ENCODE peak calls at places on chromosomes 13 and 19, in four cellular contexts. P, O, F and V are unnamed samples.

GRCh38 chr13:36282818-36283432 is 14.7 kb downstream of the CCDC169 start:
- DNase-seq in O (no peak), F (peak; percentile 72), P (no peak), V (no peak)

GRCh38 chr13:105598551-105598950 is 936.9 kb downstream of the EFNB2 start:
- DNase-seq in P (no peak), O (no peak), F (no peak), V (no peak)

GRCh38 chr13:92158335-92158734 is 759.9 kb downstream of the GPC5 start:
- DNase-seq in P (no peak), F (no peak), O (no peak), V (no peak)

GRCh38 chr13:26459276-26460131 is 98.0 kb upstream of the WASF3 start:
- DNase-seq in O (no peak), F (no peak), P (no peak), V (no peak)

GRCh38 chr13:80367473-80367872 is 26.5 kb upstream of the SPRY2 start:
- DNase-seq in O (no peak), P (no peak), F (no peak), V (no peak)

GRCh38 chr19:40502647-40503046 is 35.8 kb downstream of the SPTBN4 start:
- DNase-seq in O (no peak), F (peak; percentile 71), P (no peak), V (no peak)

GRCh38 chr19:54459282-54460229 is 4.0 kb downstream of the LENG9 start:
- DNase-seq in F (no peak), O (no peak), P (no peak), V (no peak)

GRCh38 chr13:99308481-99309087 is 1.4 kb upstream of the GPR183 start:
- DNase-seq in O (no peak), P (no peak), F (no peak), V (no peak)

GRCh38 chr13:74168263-74168675 is 34.1 kb upstream of the KLF12 start:
- DNase-seq in P (no peak), O (no peak), F (no peak), V (no peak)

GRCh38 chr13:37905736-37906135 is 36.2 kb upstream of the TRPC4 start:
- DNase-seq in P (no peak), O (no peak), F (no peak), V (no peak)

GRCh38 chr19:41462497-41462896 is 19.5 kb downstream of the ERICH4 start:
- DNase-seq in P (no peak), F (peak; percentile 59), O (no peak), V (no peak)

GRCh38 chr19:45770192-45771101 is 1.4 kb upstream of the SIX5 start:
- DNase-seq in P (peak; percentile 98), F (peak; percentile 99), O (peak; percentile 99), V (peak; percentile 93)
- TF ChIP-seq POLR2AphosphoS5 in P (peak; percentile 68), F (peak; percentile 91), O (peak; percentile 73), V (no peak)

GRCh38 chr19:56760842-56761241 is 79.7 kb downstream of the PEG3 start:
- DNase-seq in P (no peak), O (no peak), F (no peak), V (no peak)

GRCh38 chr19:56769650-56770049 is 70.9 kb downstream of the PEG3 start:
- DNase-seq in P (no peak), F (no peak), O (no peak), V (no peak)

GRCh38 chr19:56764296-56764695 is 76.2 kb downstream of the PEG3 start:
- DNase-seq in P (no peak), F (no peak), O (no peak), V (no peak)

GRCh38 chr19:56759531-56759930 is 81.0 kb downstream of the PEG3 start:
- DNase-seq in O (no peak), P (no peak), F (no peak), V (no peak)

GRCh38 chr19:56765107-56765506 is 75.4 kb downstream of the PEG3 start:
- DNase-seq in F (no peak), P (peak; percentile 75), O (no peak), V (no peak)
- TF ChIP-seq POLR2AphosphoS5 in F (no peak), P (peak; percentile 26), O (no peak), V (no peak)

DNA sequence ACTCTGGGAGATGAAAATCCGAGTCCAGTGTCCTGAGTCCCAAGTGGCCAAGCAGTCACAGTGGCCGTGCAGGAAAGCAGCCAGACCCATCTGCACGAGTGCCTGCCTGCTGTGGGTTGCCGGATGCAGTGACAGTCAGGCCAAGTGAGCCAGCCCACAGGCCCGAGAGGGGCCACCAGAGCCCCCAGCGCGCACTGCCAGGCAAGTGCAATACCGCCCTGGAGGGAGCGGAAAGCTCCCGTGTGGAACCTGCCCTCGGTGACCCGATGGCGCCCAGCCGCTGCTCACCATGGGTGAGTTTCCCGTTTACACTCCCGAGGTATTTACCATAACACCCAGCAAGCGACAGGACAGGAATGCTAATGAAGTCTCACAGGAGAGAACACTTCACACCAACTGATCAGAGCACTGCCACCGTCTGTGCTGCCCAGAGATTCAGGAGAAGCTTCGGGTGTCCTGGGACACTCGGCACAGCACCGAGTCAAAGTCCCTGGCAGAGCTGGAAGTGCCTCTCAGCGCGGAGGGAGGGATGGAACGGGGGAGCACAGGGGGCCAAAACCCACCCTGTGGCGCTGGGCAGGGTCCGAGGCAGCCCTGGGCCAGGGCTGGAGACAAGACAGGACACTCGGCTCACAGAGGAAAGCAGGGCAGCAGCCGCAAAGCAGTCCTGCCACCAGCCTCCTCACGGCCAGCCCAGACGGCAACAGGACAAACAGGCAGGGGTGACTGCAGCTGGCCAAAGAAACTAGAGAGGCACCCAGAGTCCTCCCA is 21.3 kb upstream of the TINCR start:
- DNase-seq in O (no peak), P (peak; percentile 64), F (no peak), V (no peak)
- TF ChIP-seq POLR2AphosphoS5 in O (no peak), P (no peak), F (no peak), V (no peak)

GRCh38 chr13:50910483-50910805 is 853 bp downstream of the RNASEH2B start:
- DNase-seq in O (no peak), P (no peak), F (peak; percentile 68), V (no peak)

GRCh38 chr13:50908371-50908770 is 1.2 kb upstream of the RNASEH2B start:
- DNase-seq in P (no peak), F (no peak), O (no peak), V (no peak)

GRCh38 chr13:50907781-50908180 is 1.8 kb upstream of the RNASEH2B start:
- DNase-seq in P (no peak), F (no peak), O (no peak), V (no peak)

GRCh38 chr13:50911051-50911690 is 1.6 kb downstream of the RNASEH2B start:
- DNase-seq in O (no peak), P (no peak), F (no peak), V (no peak)

DNA sequence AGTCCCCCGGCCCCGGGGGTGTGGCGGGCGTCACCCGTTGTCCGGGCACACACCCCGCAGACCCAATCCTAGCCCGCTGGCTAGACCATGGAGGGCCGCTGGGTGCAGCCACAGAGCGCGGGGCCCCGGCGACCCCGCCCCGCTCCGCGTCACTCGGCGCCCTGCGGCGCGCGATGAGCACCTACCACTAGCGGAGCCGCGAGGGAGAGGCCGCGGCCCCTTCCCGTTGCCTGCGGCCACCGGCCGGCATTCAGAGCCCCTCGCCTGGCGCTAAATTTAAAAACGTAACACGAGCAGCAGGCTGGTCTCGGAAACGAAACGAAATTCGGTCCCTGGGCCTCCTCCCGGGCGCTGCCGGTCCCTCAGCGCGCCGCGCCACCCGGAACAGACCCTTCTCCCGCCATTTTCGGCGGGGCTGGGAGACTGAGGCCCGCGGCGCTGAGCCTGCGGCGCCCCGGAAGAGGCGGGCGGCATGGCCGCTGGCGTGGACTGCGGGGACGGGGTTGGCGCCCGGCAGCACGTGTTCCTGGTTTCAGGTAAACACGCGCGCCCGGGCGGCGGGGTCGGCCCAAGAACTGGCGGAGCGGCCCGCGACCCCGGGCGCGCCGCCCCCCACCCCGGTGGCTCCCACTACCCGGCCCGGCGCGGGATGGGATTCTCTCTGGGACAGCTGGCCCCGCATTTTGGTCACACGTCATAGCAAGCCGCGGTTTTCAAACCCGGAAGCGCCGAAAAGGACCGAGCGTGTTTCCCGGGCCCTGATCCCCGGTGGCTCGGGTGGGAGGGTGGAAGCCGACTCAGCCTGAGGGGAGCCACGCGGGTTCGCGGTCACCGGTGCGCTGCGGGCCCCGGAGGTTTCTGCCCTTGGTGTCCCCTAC is at the start of gene RNASEH2B:
- DNase-seq in F (peak; percentile 85), P (peak; percentile 94), O (peak; percentile 82), V (peak; percentile 59)
- TF ChIP-seq POLR2AphosphoS5 in F (peak; percentile 21), P (peak; percentile 83), O (peak; percentile 49), V (peak; percentile 73)

GRCh38 chr13:45575146-45575829 is 40.3 kb downstream of the ERICH6B start:
- DNase-seq in F (no peak), P (no peak), O (no peak), V (no peak)
- TF ChIP-seq POLR2AphosphoS5 in F (no peak), P (no peak), O (no peak), V (no peak)

GRCh38 chr19:14512420-14512961 is 5.7 kb downstream of the DNAJB1 start:
- DNase-seq in F (no peak), P (no peak), O (no peak), V (no peak)

GRCh38 chr19:14515501-14516047 is 2.6 kb downstream of the DNAJB1 start:
- DNase-seq in O (no peak), P (no peak), F (no peak), V (no peak)

GRCh38 chr19:14516048-14516534 is 2.1 kb downstream of the DNAJB1 start:
- DNase-seq in O (no peak), P (no peak), F (peak; percentile 22), V (no peak)

GRCh38 chr19:14516746-14517438 is 1.3 kb downstream of the DNAJB1 start:
- DNase-seq in P (no peak), O (no peak), F (no peak), V (no peak)

DNA sequence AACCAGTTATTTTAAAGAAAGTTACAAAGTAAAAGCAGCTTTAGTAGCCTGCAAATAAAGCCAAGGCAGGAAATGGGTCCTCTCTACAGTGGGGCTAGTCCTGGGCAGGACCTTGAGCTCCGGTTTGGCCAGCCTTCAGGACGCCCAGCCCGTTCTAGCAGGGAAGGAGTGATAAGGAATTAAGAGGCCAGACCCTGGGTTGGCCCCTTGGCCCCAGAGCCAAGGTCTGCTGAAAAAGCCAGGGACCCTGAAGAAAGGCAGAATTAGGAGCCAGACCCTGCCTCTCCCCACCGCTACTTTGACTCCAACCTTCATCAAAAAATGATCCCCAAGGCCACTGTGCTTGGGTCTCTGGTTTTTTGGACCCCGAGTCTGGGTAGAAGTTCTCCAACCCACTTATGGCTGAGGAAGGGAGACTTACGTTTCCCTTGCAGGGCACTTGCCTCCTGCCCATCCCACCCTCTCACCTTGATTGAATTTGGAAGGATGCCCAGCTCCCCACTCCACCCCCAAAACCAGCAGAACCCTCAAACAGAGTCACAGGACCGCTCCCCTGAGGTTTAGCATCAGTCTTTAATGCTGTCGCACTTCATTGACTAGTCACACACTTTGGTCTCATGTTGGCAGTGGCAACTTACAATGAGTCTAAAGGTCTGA is 3.9 kb downstream of the DNAJB1 start:
- DNase-seq in O (no peak), F (no peak), P (no peak), V (no peak)
- TF ChIP-seq POLR2AphosphoS5 in O (no peak), F (no peak), P (no peak), V (no peak)

GRCh38 chr19:2567580-2567979 is 91.7 kb downstream of the GADD45B start:
- DNase-seq in O (peak; percentile 86), F (no peak), P (peak; percentile 85), V (no peak)
- TF ChIP-seq POLR2AphosphoS5 in O (no peak), F (no peak), P (peak; percentile 70), V (no peak)